ENCODE peak calls at places on chromosomes 7 and 10, in ten cellular contexts. V is coronary artery; X is cardiac muscle cell; N is GM13977; B is cardiac fibroblast; S is activated CD8-positive, alpha-beta T cell treated with anti-CD3 and anti-CD28 coated beads for 36 hours; L is EH; O is RCC 7860; I is heart right ventricle; M is endothelial cell. E is an unnamed sample.

GRCh38 chr10:114350751-114351150 is 53.6 kb downstream of the AFAP1L2 start:
- DNase-seq in V (no peak), X (no peak), N (no peak), B (no peak), S (no peak), L (no peak), O (no peak), I (no peak), M (no peak), E (no peak)

GRCh38 chr7:42262907-42263466 is 26.0 kb upstream of the GLI3 start:
- DNase-seq in V (no peak), X (peak), N (no peak), B (peak), S (no peak), L (peak), O (peak), I (peak), M (no peak), E (peak)

GRCh38 chr10:117503170-117503885 is 39.2 kb upstream of the EMX2 start:
- DNase-seq in V (no peak), X (peak), N (no peak), B (peak), S (no peak), L (peak), O (no peak), I (no peak), M (no peak), E (peak)

GRCh38 chr7:22726345-22726848 is 603 bp upstream of the IL6 start:
- DNase-seq in V (no peak), X (peak), N (peak), B (peak), S (peak), L (peak), O (peak), I (peak), M (peak), E (peak)

GRCh38 chr10:130766716-130767115 is 544.8 kb downstream of the TCERG1L start:
- DNase-seq in V (no peak), X (no peak), N (no peak), B (no peak), S (no peak), L (no peak), O (no peak), I (no peak), M (no peak), E (no peak)

GRCh38 chr7:13189712-13190111 is 502.3 kb downstream of the ARL4A start:
- DNase-seq in V (no peak), X (no peak), N (no peak), B (no peak), S (no peak), L (no peak), O (no peak), I (no peak), M (no peak), E (no peak)

GRCh38 chr10:91596821-91597396 is 36.0 kb downstream of the PPP1R3C start:
- DNase-seq in V (no peak), X (peak), N (no peak), B (peak), S (no peak), L (peak), O (peak), I (no peak), M (no peak), E (peak)

GRCh38 chr10:72573079-72573478 is 52.8 kb downstream of the MICU1 start:
- DNase-seq in V (no peak), X (no peak), N (no peak), B (no peak), S (no peak), L (no peak), O (no peak), I (no peak), M (no peak), E (no peak)

GRCh38 chr7:6350057-6350752 is 77.8 kb upstream of the CYTH3 start:
- DNase-seq in V (no peak), X (no peak), N (no peak), B (no peak), S (no peak), L (no peak), O (no peak), I (no peak), M (no peak), E (no peak)

GRCh38 chr10:33008499-33009243 is 50.6 kb upstream of the ITGB1 start:
- DNase-seq in V (no peak), X (peak), N (peak), B (peak), S (peak), L (peak), O (peak), I (peak), M (peak), E (peak)

GRCh38 chr7:2554654-2555053 is 670 bp downstream of the BRAT1 start:
- DNase-seq in V (no peak), X (no peak), N (peak), B (no peak), S (no peak), L (no peak), O (no peak), I (no peak), M (no peak), E (no peak)

GRCh38 chr7:7002416-7003062 is 176.5 kb upstream of the CCZ1B start:
- DNase-seq in V (no peak), X (no peak), N (no peak), B (no peak), S (no peak), L (no peak), O (no peak), I (no peak), M (no peak), E (no peak)

GRCh38 chr7:155861480-155861868 is 49.2 kb upstream of the SHH start:
- DNase-seq in V (peak), X (no peak), N (no peak), B (no peak), S (no peak), L (no peak), O (no peak), I (no peak), M (no peak), E (no peak)

GRCh38 chr7:129466796-129467195 is 32.6 kb downstream of the STRIP2 start:
- DNase-seq in V (no peak), X (no peak), N (no peak), B (no peak), S (no peak), L (no peak), O (no peak), I (no peak), M (no peak), E (no peak)

GRCh38 chr7:139691253-139691781 is 86.5 kb downstream of the HIPK2 start:
- DNase-seq in V (no peak), X (peak), N (no peak), B (peak), S (no peak), L (no peak), O (no peak), I (peak), M (no peak), E (peak)

GRCh38 chr7:155440018-155440410 is 17.9 kb upstream of the EN2 start:
- DNase-seq in V (no peak), X (no peak), N (no peak), B (no peak), S (no peak), L (no peak), O (no peak), I (no peak), M (no peak), E (no peak)

GRCh38 chr10:12376211-12376610 is 26.9 kb downstream of the CAMK1D start:
- DNase-seq in V (no peak), X (no peak), N (no peak), B (no peak), S (no peak), L (no peak), O (no peak), I (no peak), M (no peak), E (no peak)

GRCh38 chr10:7410306-7410799 is 481 bp downstream of the SFMBT2 start:
- DNase-seq in V (no peak), X (peak), N (peak), B (no peak), S (peak), L (peak), O (no peak), I (peak), M (peak), E (no peak)

GRCh38 chr10:79249156-79250121 is 97.8 kb upstream of the PPIF start:
- DNase-seq in V (no peak), X (no peak), N (peak), B (no peak), S (peak), L (no peak), O (no peak), I (no peak), M (no peak), E (no peak)

GRCh38 chr10:13056461-13057077 is 43.4 kb upstream of the OPTN start:
- DNase-seq in V (no peak), X (peak), N (no peak), B (peak), S (no peak), L (no peak), O (no peak), I (no peak), M (peak), E (peak)

GRCh38 chr10:132395704-132396494 is 1.1 kb upstream of the PWWP2B start:
- DNase-seq in V (peak), X (peak), N (no peak), B (peak), S (peak), L (no peak), O (no peak), I (peak), M (peak), E (no peak)

GRCh38 chr7:707296-708000 is 19.1 kb upstream of the DNAAF5 start:
- DNase-seq in V (no peak), X (no peak), N (no peak), B (no peak), S (no peak), L (no peak), O (no peak), I (no peak), M (no peak), E (no peak)

GRCh38 chr7:106329971-106330733 is 45.4 kb upstream of the NAMPT start:
- DNase-seq in V (no peak), X (peak), N (no peak), B (peak), S (peak), L (peak), O (peak), I (no peak), M (no peak), E (peak)

GRCh38 chr10:112536663-112537062 is 89.6 kb downstream of the VTI1A start:
- DNase-seq in V (no peak), X (no peak), N (no peak), B (no peak), S (no peak), L (no peak), O (no peak), I (no peak), M (no peak), E (peak)

GRCh38 chr10:32388258-32389027 is 41.5 kb upstream of the EPC1 start:
- DNase-seq in V (no peak), X (no peak), N (no peak), B (no peak), S (no peak), L (no peak), O (no peak), I (no peak), M (no peak), E (no peak)

GRCh38 chr10:90862908-90863514 is 5.2 kb upstream of the HTR7 start:
- DNase-seq in V (no peak), X (peak), N (peak), B (peak), S (no peak), L (peak), O (peak), I (no peak), M (peak), E (peak)

GRCh38 chr10:29130190-29130673 is 158.6 kb upstream of the LYZL1 start:
- DNase-seq in V (no peak), X (peak), N (peak), B (peak), S (no peak), L (peak), O (peak), I (no peak), M (no peak), E (peak)

GRCh38 chr7:108653526-108653925 is 83.9 kb downstream of the DNAJB9 start:
- DNase-seq in V (no peak), X (peak), N (no peak), B (no peak), S (no peak), L (no peak), O (no peak), I (no peak), M (no peak), E (no peak)

GRCh38 chr7:28389504-28390385 is 22.6 kb upstream of the CREB5 start:
- DNase-seq in V (no peak), X (peak), N (no peak), B (peak), S (peak), L (peak), O (peak), I (peak), M (no peak), E (peak)

GRCh38 chr7:94188350-94188749 is 184.2 kb upstream of the BET1 start:
- DNase-seq in V (no peak), X (peak), N (no peak), B (peak), S (no peak), L (no peak), O (no peak), I (no peak), M (no peak), E (no peak)

GRCh38 chr7:68604516-68604915 is 993.8 kb upstream of the AUTS2 start:
- DNase-seq in V (no peak), X (no peak), N (no peak), B (no peak), S (no peak), L (no peak), O (no peak), I (no peak), M (no peak), E (no peak)

GRCh38 chr7:125112741-125113309 is 183.2 kb upstream of the POT1 start:
- DNase-seq in V (no peak), X (peak), N (no peak), B (no peak), S (no peak), L (no peak), O (no peak), I (no peak), M (no peak), E (no peak)

GRCh38 chr7:96833701-96834453 is 124.2 kb upstream of the SEM1 start:
- DNase-seq in V (no peak), X (no peak), N (no peak), B (no peak), S (no peak), L (no peak), O (no peak), I (no peak), M (no peak), E (peak)

GRCh38 chr7:77786018-77786417 is 12.2 kb downstream of the TMEM60 start:
- DNase-seq in V (no peak), X (no peak), N (no peak), B (no peak), S (no peak), L (no peak), O (no peak), I (no peak), M (no peak), E (no peak)

GRCh38 chr10:100713049-100713858 is 32.1 kb upstream of the PAX2 start:
- DNase-seq in V (no peak), X (peak), N (no peak), B (no peak), S (no peak), L (no peak), O (no peak), I (no peak), M (no peak), E (no peak)

GRCh38 chr7:140810830-140811556 is 113.7 kb downstream of the BRAF start:
- DNase-seq in V (no peak), X (peak), N (peak), B (peak), S (peak), L (peak), O (peak), I (peak), M (peak), E (peak)

GRCh38 chr7:155886391-155887173 is 74.3 kb upstream of the SHH start:
- DNase-seq in V (no peak), X (no peak), N (no peak), B (no peak), S (no peak), L (no peak), O (no peak), I (no peak), M (no peak), E (no peak)

GRCh38 chr7:31122649-31123058 is 70.5 kb downstream of the ADCYAP1R1 start:
- DNase-seq in V (peak), X (peak), N (peak), B (peak), S (peak), L (peak), O (peak), I (peak), M (peak), E (peak)

GRCh38 chr10:118873738-118874105 is 119.0 kb upstream of the CACUL1 start:
- DNase-seq in V (no peak), X (peak), N (no peak), B (no peak), S (no peak), L (peak), O (peak), I (no peak), M (no peak), E (no peak)

E was measured in RPMI7951.